ENCODE peak calls at places on chromosomes 11 and 22, in five cellular contexts. C is HepG2, L is GM12891, Q is GM12878, F is K562. I is an unnamed sample.

GRCh38 chr11:8381871-8382396 is 118.3 kb upstream of the LMO1 start:
- DNase-seq in C (no peak), L (no peak), Q (no peak), F (no peak), I (no peak)

GRCh38 chr11:72828081-72828567 is 13.9 kb downstream of the ATG16L2 start:
- DNase-seq in C (no peak), L (no peak), Q (no peak), F (no peak), I (no peak)

GRCh38 chr11:75639752-75640151 is 29.1 kb downstream of the MAP6 start:
- DNase-seq in C (no peak), L (peak; percentile 13), Q (peak; percentile 17), F (no peak), I (no peak)

GRCh38 chr11:33936745-33937612 is 45.1 kb upstream of the LMO2 start:
- DNase-seq in C (no peak), L (no peak), Q (no peak), F (peak; percentile 69), I (no peak)

GRCh38 chr22:47281126-47282106 is 519.0 kb downstream of the TBC1D22A start:
- DNase-seq in C (no peak), L (no peak), Q (no peak), F (no peak), I (no peak)

GRCh38 chr11:118341749-118342489 is 586 bp downstream of the CD3D start:
- DNase-seq in C (peak; percentile 32), L (no peak), Q (no peak), F (no peak), I (no peak)

GRCh38 chr22:49951001-49951677 is 9.4 kb upstream of the PIM3 start:
- DNase-seq in C (no peak), L (no peak), Q (no peak), F (peak; percentile 16), I (no peak)

GRCh38 chr11:114790910-114791309 is 112.6 kb downstream of the NXPE2 start:
- DNase-seq in C (no peak), L (no peak), Q (no peak), F (no peak), I (no peak)

GRCh38 chr11:35579557-35580396 is 38.5 kb upstream of the FJX1 start:
- DNase-seq in C (peak; percentile 62), L (no peak), Q (no peak), F (peak; percentile 11), I (no peak)

GRCh38 chr11:27837895-27838563 is 137.8 kb upstream of the BDNF start:
- DNase-seq in C (no peak), L (no peak), Q (peak; percentile 47), F (no peak), I (no peak)

GRCh38 chr22:35835267-35835997 is 117.8 kb downstream of the APOL5 start:
- DNase-seq in C (no peak), L (no peak), Q (no peak), F (no peak), I (no peak)

GRCh38 chr11:9756461-9756860 is 92.6 kb downstream of the SWAP70 start:
- DNase-seq in C (no peak), L (no peak), Q (no peak), F (no peak), I (no peak)

GRCh38 chr11:30125461-30125860 is 105.4 kb upstream of the FSHB start:
- DNase-seq in C (no peak), L (no peak), Q (no peak), F (no peak), I (no peak)

GRCh38 chr11:68044145-68044813 is 5.5 kb downstream of the TCIRG1 start:
- DNase-seq in C (no peak), L (no peak), Q (no peak), F (no peak), I (no peak)

GRCh38 chr11:59204736-59205135 is 8.0 kb downstream of the MPEG1 start:
- DNase-seq in C (no peak), L (no peak), Q (no peak), F (no peak), I (no peak)

GRCh38 chr11:121634889-121635288 is 182.1 kb upstream of the SORL1-AS1 start:
- DNase-seq in C (no peak), L (no peak), Q (no peak), F (no peak), I (no peak)

GRCh38 chr11:46127150-46127638 is 5.9 kb upstream of the PHF21A start:
- DNase-seq in C (peak; percentile 85), L (peak; percentile 50), Q (no peak), F (peak; percentile 64), I (no peak)
- TF ChIP-seq POLR2A in C (no peak), L (no peak), Q (no peak), F (peak; percentile 59), I (no peak)

GRCh38 chr22:23094695-23095466 is 24.6 kb downstream of the GNAZ start:
- DNase-seq in C (no peak), L (no peak), Q (no peak), F (peak; percentile 57), I (no peak)

GRCh38 chr22:23092217-23092955 is 22.1 kb downstream of the GNAZ start:
- DNase-seq in C (no peak), L (no peak), Q (no peak), F (peak; percentile 52), I (no peak)

GRCh38 chr22:23093090-23093788 is 22.9 kb downstream of the GNAZ start:
- DNase-seq in C (no peak), L (no peak), Q (no peak), F (peak; percentile 54), I (no peak)

GRCh38 chr22:23095467-23096342 is 25.4 kb downstream of the GNAZ start:
- DNase-seq in C (no peak), L (no peak), Q (no peak), F (peak; percentile 59), I (no peak)

DNA sequence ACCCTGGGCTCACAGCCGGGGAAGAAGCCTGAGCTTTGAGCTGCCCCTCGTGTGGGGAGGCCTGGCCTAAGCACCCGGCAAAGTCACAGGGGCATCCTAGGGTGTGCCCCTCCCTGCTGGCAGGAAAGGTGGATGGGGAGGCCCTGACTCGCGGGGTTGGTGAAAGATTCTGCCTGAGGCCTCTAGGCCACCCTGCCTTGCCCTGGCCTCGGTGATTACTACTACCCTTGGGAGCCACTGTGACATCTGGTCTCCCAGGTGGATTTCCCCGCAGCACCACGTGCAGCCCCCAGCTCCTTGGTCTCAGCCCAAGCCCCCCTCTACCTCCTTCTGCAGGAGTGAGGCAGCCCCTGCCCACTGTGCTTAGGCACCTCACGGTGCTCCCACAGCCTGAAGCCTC is 23.9 kb downstream of the GNAZ start:
- DNase-seq in C (no peak), L (no peak), Q (no peak), F (peak; percentile 57), I (no peak)
- TF ChIP-seq TAF1 in C (no peak), L (no peak), Q (no peak), F (no peak), I (no peak)

GRCh38 chr11:562046-562645 is 1.4 kb downstream of the RASSF7 start:
- DNase-seq in C (no peak), L (no peak), Q (no peak), F (no peak), I (no peak)
- TF ChIP-seq POLR2A in C (no peak), L (no peak), Q (no peak), F (no peak), I (no peak)

GRCh38 chr11:16959528-16960100 is 54.6 kb downstream of the PLEKHA7 start:
- DNase-seq in C (no peak), L (no peak), Q (no peak), F (no peak), I (no peak)

GRCh38 chr11:16956538-16957153 is 57.6 kb downstream of the PLEKHA7 start:
- DNase-seq in C (no peak), L (no peak), Q (no peak), F (no peak), I (no peak)

GRCh38 chr11:16960250-16960649 is 54.0 kb downstream of the PLEKHA7 start:
- DNase-seq in C (peak; percentile 56), L (no peak), Q (no peak), F (no peak), I (no peak)

GRCh38 chr11:16963316-16963876 is 50.8 kb downstream of the PLEKHA7 start:
- DNase-seq in C (no peak), L (no peak), Q (no peak), F (no peak), I (no peak)

DNA sequence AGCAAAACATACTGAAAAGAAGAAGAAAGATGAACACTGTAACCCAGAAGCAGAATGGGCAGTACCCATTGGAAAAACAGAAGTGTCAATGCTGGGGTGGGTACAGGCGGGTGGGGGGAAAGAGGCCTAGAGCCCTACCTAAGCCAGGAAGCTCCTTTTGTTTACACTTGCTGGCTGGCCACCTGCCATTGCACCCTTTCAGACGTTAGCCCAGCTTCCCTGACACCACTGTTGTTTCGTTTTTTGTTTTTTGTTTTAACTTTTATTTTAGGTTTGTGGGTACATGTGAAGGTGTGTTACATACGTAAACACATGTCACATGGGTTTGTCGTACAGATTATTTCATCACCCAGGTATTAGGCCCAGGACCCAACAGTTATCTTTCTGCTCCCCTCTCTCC is 55.4 kb downstream of the PLEKHA7 start:
- DNase-seq in C (no peak), L (no peak), Q (no peak), F (no peak), I (no peak)
- TF ChIP-seq TAF1 in C (no peak), L (no peak), Q (no peak), F (no peak), I (no peak)

GRCh38 chr11:10933455-10934292 is 75.8 kb upstream of the ZBED5 start:
- DNase-seq in C (peak; percentile 62), L (peak; percentile 44), Q (peak; percentile 39), F (peak; percentile 81), I (peak; percentile 54)
- TF ChIP-seq POLR2A in C (no peak), L (no peak), Q (no peak), F (peak; percentile 45), I (no peak)

GRCh38 chr11:119448380-119448779 is 25.4 kb upstream of the THY1 start:
- DNase-seq in C (no peak), L (no peak), Q (no peak), F (no peak), I (no peak)

GRCh38 chr11:119453881-119454280 is 30.9 kb upstream of the THY1 start:
- DNase-seq in C (no peak), L (no peak), Q (no peak), F (no peak), I (no peak)

GRCh38 chr11:119449498-119449897 is 26.5 kb upstream of the THY1 start:
- DNase-seq in C (no peak), L (no peak), Q (no peak), F (no peak), I (no peak)

GRCh38 chr11:119447664-119448242 is 24.8 kb upstream of the THY1 start:
- DNase-seq in C (no peak), L (no peak), Q (no peak), F (no peak), I (no peak)

GRCh38 chr11:119450590-119450989 is 27.6 kb upstream of the THY1 start:
- DNase-seq in C (no peak), L (no peak), Q (no peak), F (no peak), I (no peak)
- TF ChIP-seq TAF1 in C (no peak), L (no peak), Q (no peak), F (no peak), I (no peak)

DNA sequence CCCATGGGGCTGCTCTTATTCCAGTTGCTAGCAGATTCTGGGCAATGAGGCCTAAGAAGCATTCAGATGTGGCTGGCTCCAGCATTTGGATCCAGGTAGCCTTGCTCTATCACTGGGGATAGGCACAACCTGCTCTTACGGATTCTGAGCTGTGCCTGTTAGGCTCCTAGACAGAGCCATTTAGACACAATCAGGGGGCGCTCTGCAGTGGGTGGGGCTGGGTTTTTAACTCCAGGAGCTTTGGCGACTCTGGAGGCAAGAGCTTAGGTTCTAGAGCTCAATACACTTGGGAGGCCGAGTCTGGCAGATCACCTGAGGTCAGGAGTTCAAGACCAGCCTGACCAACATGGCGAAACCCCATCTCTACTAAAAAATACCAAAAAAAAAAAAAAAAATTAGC is 32.0 kb downstream of the KCNC1 start:
- DNase-seq in C (no peak), L (no peak), Q (no peak), F (no peak), I (no peak)
- TF ChIP-seq POLR2A in C (no peak), L (no peak), Q (no peak), F (no peak), I (no peak)